ENCODE peak calls at places on chromosomes 5 and 9, in nine cellular contexts. M, T, R, K, B, F, G, J and U are unnamed samples.

GRCh38 chr5:148806520-148806931 is 19.9 kb upstream of the ADRB2 start:
- DNase-seq in M (no peak), T (no peak), R (no peak), K (no peak), B (no peak), F (no peak), G (no peak), J (no peak), U (no peak)

GRCh38 chr5:169142264-169142970 is 158.5 kb downstream of the SLIT3 start:
- DNase-seq in M (no peak), T (peak; percentile 77), R (no peak), K (no peak), B (peak; percentile 73), F (peak; percentile 72), G (no peak), J (no peak), U (no peak)

GRCh38 chr5:80755634-80756033 is 100.9 kb upstream of the DHFR start:
- DNase-seq in M (no peak), T (no peak), R (no peak), K (no peak), B (no peak), F (peak; percentile 34), G (no peak), J (no peak), U (no peak)

GRCh38 chr5:173917788-173918786 is 29.9 kb downstream of the CPEB4 start:
- DNase-seq in M (no peak), T (peak; percentile 73), R (no peak), K (peak; percentile 77), B (peak; percentile 41), F (peak; percentile 91), G (peak; percentile 74), J (peak; percentile 51), U (peak; percentile 58)

GRCh38 chr5:10286552-10287227 is 21.0 kb downstream of the CMBL start:
- DNase-seq in M (no peak), T (no peak), R (no peak), K (no peak), B (no peak), F (no peak), G (no peak), J (no peak), U (no peak)

GRCh38 chr5:370959-371810 is 49.7 kb downstream of the AHRR start:
- DNase-seq in M (no peak), T (peak; percentile 74), R (peak; percentile 43), K (no peak), B (no peak), F (no peak), G (no peak), J (no peak), U (no peak)

GRCh38 chr5:337565-338130 is 16.1 kb downstream of the AHRR start:
- DNase-seq in M (no peak), T (no peak), R (no peak), K (no peak), B (no peak), F (peak; percentile 42), G (peak; percentile 56), J (no peak), U (peak; percentile 41)

GRCh38 chr9:133609311-133610098 is at the start of gene FAM163B:
- DNase-seq in M (no peak), T (peak; percentile 82), R (no peak), K (peak; percentile 69), B (peak; percentile 35), F (peak; percentile 49), G (peak; percentile 58), J (no peak), U (no peak)

GRCh38 chr5:81604193-81604592 is 146.7 kb downstream of the SSBP2 start:
- DNase-seq in M (no peak), T (no peak), R (no peak), K (no peak), B (no peak), F (peak; percentile 24), G (no peak), J (no peak), U (no peak)

GRCh38 chr5:139863361-139863760 is 67.8 kb downstream of the PSD2 start:
- DNase-seq in M (no peak), T (peak; percentile 92), R (peak; percentile 68), K (no peak), B (peak; percentile 29), F (no peak), G (no peak), J (no peak), U (no peak)

GRCh38 chr5:142280066-142281011 is 44.5 kb downstream of the SPRY4 start:
- DNase-seq in M (no peak), T (peak; percentile 94), R (peak; percentile 84), K (peak; percentile 71), B (peak; percentile 29), F (peak; percentile 86), G (peak; percentile 46), J (no peak), U (no peak)

GRCh38 chr5:133663380-133664054 is 51.2 kb upstream of the FSTL4 start:
- DNase-seq in M (no peak), T (no peak), R (peak; percentile 30), K (no peak), B (no peak), F (no peak), G (no peak), J (no peak), U (no peak)

DNA sequence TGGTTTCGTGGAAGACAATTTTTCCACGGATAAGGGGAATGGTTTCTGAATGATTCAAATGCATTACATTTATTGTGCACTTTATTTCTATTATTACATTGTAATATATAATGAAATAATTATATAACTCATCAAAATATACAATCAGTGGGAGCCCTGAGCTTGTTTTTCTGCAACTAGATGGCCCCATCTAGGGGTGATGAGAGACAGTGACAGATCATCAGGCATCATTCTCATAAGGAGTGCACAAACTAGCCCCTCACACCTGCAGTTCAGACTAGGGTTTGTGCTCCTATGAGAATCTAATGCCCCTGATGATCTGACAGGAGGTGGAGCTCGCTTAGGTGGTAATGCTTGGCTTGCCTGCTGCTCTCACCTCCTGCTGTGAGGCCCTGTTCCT is 6.4 kb downstream of the ISCA1 start:
- DNase-seq in M (no peak), T (no peak), R (no peak), K (no peak), B (no peak), F (no peak), G (no peak), J (no peak), U (no peak)
- TF ChIP-seq CTCF in M (no peak), T (no peak), R (peak; percentile 25), K (peak; percentile 42), B (no peak), F (peak; percentile 12), G (no peak), J (no peak), U (no peak)

GRCh38 chr9:130698514-130698913 is 4.9 kb downstream of the EXOSC2 start:
- DNase-seq in M (no peak), T (no peak), R (no peak), K (no peak), B (no peak), F (peak; percentile 82), G (no peak), J (no peak), U (no peak)

GRCh38 chr9:130696139-130696650 is 2.6 kb downstream of the EXOSC2 start:
- DNase-seq in M (no peak), T (no peak), R (no peak), K (no peak), B (no peak), F (no peak), G (no peak), J (no peak), U (no peak)

GRCh38 chr9:130696996-130697395 is 3.4 kb downstream of the EXOSC2 start:
- DNase-seq in M (no peak), T (no peak), R (no peak), K (no peak), B (no peak), F (no peak), G (no peak), J (no peak), U (no peak)

GRCh38 chr9:130699047-130699446 is 5.5 kb downstream of the EXOSC2 start:
- DNase-seq in M (no peak), T (no peak), R (no peak), K (no peak), B (no peak), F (no peak), G (no peak), J (no peak), U (no peak)

GRCh38 chr9:130701059-130702022 is 7.8 kb downstream of the EXOSC2 start:
- DNase-seq in M (peak; percentile 60), T (peak; percentile 88), R (peak; percentile 78), K (peak; percentile 85), B (peak; percentile 71), F (peak; percentile 73), G (peak; percentile 85), J (no peak), U (peak; percentile 75)
- TF ChIP-seq CTCF in M (peak; percentile 90), T (peak; percentile 80), R (peak; percentile 94), K (peak; percentile 99), B (peak; percentile 85), F (peak; percentile 98), G (peak; percentile 85), J (peak; percentile 99), U (peak; percentile 72)

GRCh38 chr5:74394924-74395880 is 245.3 kb downstream of the ENC1 start:
- DNase-seq in M (no peak), T (peak; percentile 76), R (no peak), K (no peak), B (peak; percentile 38), F (no peak), G (peak; percentile 81), J (no peak), U (peak; percentile 88)
- TF ChIP-seq CTCF in M (no peak), T (no peak), R (no peak), K (no peak), B (no peak), F (no peak), G (peak; percentile 36), J (no peak), U (peak; percentile 33)

GRCh38 chr9:35658144-35658893 is at the start of gene CCDC107:
- DNase-seq in M (peak; percentile 65), T (peak; percentile 96), R (peak; percentile 81), K (peak; percentile 86), B (peak; percentile 90), F (peak; percentile 70), G (peak; percentile 91), J (no peak), U (peak; percentile 80)
- TF ChIP-seq CTCF in M (peak; percentile 84), T (peak; percentile 63), R (peak; percentile 83), K (peak; percentile 73), B (peak; percentile 49), F (peak; percentile 33), G (peak; percentile 64), J (peak; percentile 69), U (peak; percentile 62)

DNA sequence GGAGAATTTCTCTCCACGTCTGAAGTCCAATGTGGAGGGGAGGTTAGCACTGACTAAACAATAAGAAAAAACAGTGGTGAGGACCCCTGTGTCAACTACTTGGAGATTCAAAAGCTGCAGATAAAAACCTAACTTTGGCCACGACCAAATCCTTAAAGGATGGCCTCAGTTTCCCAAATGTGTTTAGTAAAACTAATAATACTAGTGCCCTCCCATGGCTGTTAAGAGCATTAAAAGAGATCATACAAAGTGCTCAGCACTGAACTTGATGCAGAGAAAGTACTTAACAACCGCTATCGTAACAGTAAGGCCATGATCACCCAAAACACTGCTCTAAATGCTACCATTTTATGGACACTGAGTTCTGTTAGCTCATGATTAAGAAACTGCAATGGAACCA is 288.4 kb downstream of the EBF1 start:
- DNase-seq in M (no peak), T (no peak), R (no peak), K (no peak), B (no peak), F (no peak), G (no peak), J (no peak), U (no peak)
- TF ChIP-seq CTCF in M (no peak), T (no peak), R (no peak), K (no peak), B (no peak), F (no peak), G (no peak), J (no peak), U (no peak)

GRCh38 chr5:138824924-138825863 is 49.9 kb downstream of the LRRTM2 start:
- DNase-seq in M (no peak), T (no peak), R (no peak), K (peak; percentile 31), B (no peak), F (no peak), G (no peak), J (no peak), U (no peak)
- TF ChIP-seq CTCF in M (peak; percentile 28), T (peak; percentile 60), R (peak; percentile 70), K (peak; percentile 78), B (peak; percentile 38), F (peak; percentile 51), G (peak; percentile 53), J (peak; percentile 64), U (peak; percentile 27)